ENCODE peak calls at places on chromosomes 16 and 17, in eight cellular contexts. K is activated naive CD4-positive, alpha-beta T cell; C is dermis blood vessel endothelial cell; G is ELF-1; W is GM18507; L is NCI-H1105; F is HEK293T; O is prostate gland. S is an unnamed sample.

GRCh38 chr16:15795615-15796014 is 61.2 kb downstream of the MYH11 start:
- DNase-seq in K (no peak), C (no peak), G (no peak), W (no peak), L (no peak), F (no peak), O (no peak), S (no peak)

GRCh38 chr17:76278952-76279741 is 14.0 kb downstream of the UBALD2 start:
- DNase-seq in K (peak; percentile 68), C (peak; percentile 83), G (peak; percentile 91), W (peak; percentile 82), L (peak; percentile 66), F (peak; percentile 94), O (peak; percentile 85), S (peak; percentile 58)

GRCh38 chr17:50637829-50638571 is 3.3 kb downstream of the ABCC3 start:
- DNase-seq in K (no peak), C (no peak), G (no peak), W (no peak), L (no peak), F (no peak), O (no peak), S (no peak)

GRCh38 chr17:39527220-39527813 is 66.0 kb downstream of the CDK12 start:
- DNase-seq in K (no peak), C (peak; percentile 63), G (peak; percentile 6), W (no peak), L (no peak), F (peak; percentile 8), O (no peak), S (no peak)

GRCh38 chr16:4123617-4124300 is 7.5 kb upstream of the ADCY9 start:
- DNase-seq in K (no peak), C (no peak), G (no peak), W (no peak), L (no peak), F (no peak), O (no peak), S (no peak)

GRCh38 chr16:17469011-17469741 is 1.6 kb downstream of the XYLT1 start:
- DNase-seq in K (no peak), C (no peak), G (no peak), W (no peak), L (no peak), F (no peak), O (no peak), S (no peak)

GRCh38 chr17:42683407-42684031 is 1.2 kb downstream of the CNTNAP1 start:
- DNase-seq in K (no peak), C (peak; percentile 41), G (no peak), W (no peak), L (no peak), F (no peak), O (peak; percentile 50), S (no peak)

GRCh38 chr16:2085669-2086068 is 37.9 kb downstream of the TSC2 start:
- DNase-seq in K (no peak), C (no peak), G (no peak), W (no peak), L (no peak), F (no peak), O (no peak), S (no peak)

GRCh38 chr16:72985148-72985882 is 62.6 kb downstream of the ZFHX3 start:
- DNase-seq in K (no peak), C (no peak), G (no peak), W (no peak), L (no peak), F (no peak), O (no peak), S (no peak)

GRCh38 chr17:74089869-74090464 is 113.5 kb upstream of the RPL38 start:
- DNase-seq in K (no peak), C (peak; percentile 17), G (peak; percentile 91), W (peak; percentile 26), L (no peak), F (peak; percentile 72), O (peak; percentile 27), S (peak; percentile 65)

GRCh38 chr17:64950871-64951270 is 31.6 kb upstream of the LRRC37A3 start:
- DNase-seq in K (no peak), C (peak; percentile 65), G (no peak), W (no peak), L (no peak), F (no peak), O (no peak), S (no peak)

GRCh38 chr16:87065781-87066694 is 251.2 kb downstream of the C16orf95 start:
- DNase-seq in K (no peak), C (no peak), G (no peak), W (no peak), L (no peak), F (no peak), O (no peak), S (no peak)

GRCh38 chr17:49132699-49133364 is at the start of gene B4GALNT2:
- DNase-seq in K (no peak), C (peak; percentile 12), G (peak; percentile 61), W (no peak), L (peak; percentile 4), F (no peak), O (no peak), S (no peak)

GRCh38 chr17:73343739-73344454 is 32.1 kb upstream of the CDC42EP4 start:
- DNase-seq in K (no peak), C (no peak), G (no peak), W (no peak), L (no peak), F (no peak), O (no peak), S (no peak)